ENCODE peak calls at places on chromosomes 1 and 21, in four cellular contexts. D is GM12878, F is K562, X is H1. T is an unnamed sample.

GRCh38 chr1:35561972-35562680 is 4.5 kb downstream of the NCDN start:
- DNase-seq in X (no peak), D (no peak), F (no peak), T (no peak)

GRCh38 chr1:93842750-93843500 is 36.1 kb downstream of the DNTTIP2 start:
- DNase-seq in X (no peak), F (no peak), D (no peak), T (no peak)

GRCh38 chr1:243979396-243979795 is 71.7 kb upstream of the ZBTB18 start:
- DNase-seq in X (no peak), D (no peak), F (peak), T (no peak)

GRCh38 chr1:39407496-39407888 is 83.9 kb upstream of the BMP8A start:
- DNase-seq in X (no peak), F (no peak), D (no peak), T (no peak)

GRCh38 chr1:25847929-25848328 is 11.3 kb downstream of the AUNIP start:
- DNase-seq in X (no peak), F (no peak), D (no peak), T (no peak)

GRCh38 chr1:246051909-246052518 is 455.1 kb downstream of the SMYD3 start:
- DNase-seq in D (no peak), X (no peak), F (no peak), T (no peak)

GRCh38 chr1:243253211-243253926 is 1.7 kb downstream of the CEP170 start:
- DNase-seq in F (no peak), D (no peak), X (no peak), T (peak)

GRCh38 chr1:61085191-61086086 is 3.1 kb downstream of the NFIA start:
- DNase-seq in D (no peak), X (no peak), F (no peak), T (no peak)

GRCh38 chr1:167797005-167797404 is 75.2 kb downstream of the MPZL1 start:
- DNase-seq in X (no peak), F (no peak), D (no peak), T (no peak)

GRCh38 chr1:193707271-193708015 is 521.0 kb upstream of the B3GALT2 start:
- DNase-seq in X (no peak), D (no peak), F (no peak), T (no peak)

GRCh38 chr1:170445096-170445495 is 86.9 kb upstream of the GORAB start:
- DNase-seq in D (no peak), F (no peak), X (no peak), T (no peak)

GRCh38 chr1:244075247-244075722 is 24.2 kb downstream of the ZBTB18 start:
- DNase-seq in F (no peak), D (no peak), X (peak), T (no peak)

GRCh38 chr1:167375949-167376348 is 142.4 kb downstream of the CD247 start:
- DNase-seq in D (no peak), X (no peak), F (no peak), T (no peak)

GRCh38 chr1:184257873-184258272 is 129.0 kb upstream of the C1orf21 start:
- DNase-seq in D (no peak), X (no peak), F (no peak), T (no peak)

GRCh38 chr21:33157303-33157702 is 72.4 kb upstream of the IFNAR2 start:
- DNase-seq in X (no peak), F (no peak), D (no peak), T (no peak)

GRCh38 chr1:37673920-37674319 is 18.4 kb upstream of the CDCA8 start:
- DNase-seq in F (peak), X (no peak), D (no peak), T (no peak)

GRCh38 chr1:62045579-62045978 is 149.1 kb upstream of the L1TD1 start:
- DNase-seq in D (no peak), F (peak), X (no peak), T (no peak)

GRCh38 chr1:64934115-64934880 is 32.1 kb downstream of the JAK1 start:
- DNase-seq in D (no peak), F (no peak), X (no peak), T (peak)

GRCh38 chr1:201582261-201582951 is 43.5 kb downstream of the NAV1 start:
- DNase-seq in F (peak), D (no peak), X (no peak), T (no peak)

GRCh38 chr1:39129514-39129913 is 75.0 kb upstream of the MACF1 start:
- DNase-seq in D (no peak), F (no peak), X (no peak), T (no peak)

GRCh38 chr1:61050541-61051454 is 31.6 kb upstream of the NFIA start:
- DNase-seq in X (peak), F (peak), D (no peak), T (no peak)

GRCh38 chr21:38984982-38985422 is 179.3 kb downstream of the ETS2 start:
- DNase-seq in X (no peak), D (no peak), F (no peak), T (no peak)

GRCh38 chr1:221711156-221711577 is 30.7 kb downstream of the DUSP10 start:
- DNase-seq in X (no peak), F (no peak), D (no peak), T (no peak)

GRCh38 chr21:34589511-34590282 is 25.2 kb downstream of the RCAN1 start:
- DNase-seq in F (no peak), D (no peak), X (no peak), T (no peak)

GRCh38 chr1:47875831-47876586 is 121.2 kb downstream of the TRABD2B start:
- DNase-seq in D (peak), F (no peak), X (no peak), T (peak)

GRCh38 chr1:21383785-21384401 is 56.0 kb upstream of the NBPF3 start:
- DNase-seq in F (no peak), X (no peak), D (peak), T (no peak)

GRCh38 chr1:30694248-30695175 is 28.9 kb downstream of the MATN1 start:
- DNase-seq in X (no peak), F (no peak), D (no peak), T (no peak)

GRCh38 chr1:243705585-243705984 is 144.5 kb downstream of the AKT3 start:
- DNase-seq in F (no peak), X (no peak), D (no peak), T (no peak)

GRCh38 chr1:30284728-30285460 is 438.5 kb downstream of the MATN1 start:
- DNase-seq in X (peak), D (no peak), F (no peak), T (no peak)

GRCh38 chr1:198018529-198018928 is 101.4 kb downstream of the LHX9 start:
- DNase-seq in F (no peak), X (no peak), D (no peak), T (no peak)

GRCh38 chr1:9179450-9179849 is 50.5 kb upstream of the GPR157 start:
- DNase-seq in X (no peak), F (no peak), D (no peak), T (no peak)

GRCh38 chr1:98389809-98390208 is 271.7 kb upstream of the SNX7 start:
- DNase-seq in D (no peak), F (no peak), X (no peak), T (no peak)

GRCh38 chr1:118974641-118975040 is 13.5 kb downstream of the TBX15 start:
- DNase-seq in D (no peak), X (no peak), F (no peak), T (no peak)

GRCh38 chr1:66778266-66778665 is 22.8 kb downstream of the INSL5 start:
- DNase-seq in X (no peak), F (no peak), D (no peak), T (no peak)

GRCh38 chr1:227940791-227941241 is 6.9 kb downstream of the WNT9A start:
- DNase-seq in F (no peak), X (no peak), D (no peak), T (no peak)

DNA sequence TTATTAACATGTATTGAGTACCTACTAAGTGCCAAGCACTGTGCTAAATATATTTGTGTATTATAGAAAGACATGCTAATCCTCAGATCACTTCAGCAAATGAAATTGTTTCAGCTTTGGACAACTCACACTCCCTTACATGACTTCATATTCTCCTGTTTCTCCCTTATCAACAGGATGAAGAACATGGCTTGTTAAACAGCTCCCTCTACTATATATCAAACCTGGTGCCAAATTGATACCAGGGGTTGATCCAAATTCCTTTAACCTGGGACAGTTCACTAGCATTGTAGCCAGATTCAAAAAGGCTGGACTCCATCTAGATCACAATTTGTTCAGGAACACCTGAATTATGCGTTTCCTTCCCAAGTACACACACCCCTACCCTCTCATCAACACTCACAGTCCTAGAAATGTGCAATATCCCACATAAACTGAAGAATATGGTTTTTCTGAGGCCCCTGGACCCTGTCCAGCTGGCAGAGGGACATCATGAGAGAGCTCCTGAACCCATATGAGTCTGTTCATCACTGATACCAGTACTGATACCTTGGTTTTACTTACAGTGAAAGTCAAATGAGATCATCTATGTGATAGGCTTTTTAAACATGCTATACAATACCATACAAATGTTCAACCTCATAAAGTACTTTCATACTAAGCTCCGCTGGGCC is 47.0 kb upstream of the PALMD start:
- DNase-seq in D (no peak), X (no peak), F (peak), T (no peak)
- TF ChIP-seq BRCA1 in D (no peak), X (no peak), F (no peak), T (no peak)

GRCh38 chr1:158146165-158146564 is 34.5 kb upstream of the CD1D start:
- DNase-seq in F (no peak), D (no peak), X (no peak), T (no peak)
- TF ChIP-seq BRCA1 in F (no peak), D (no peak), X (no peak), T (no peak)

GRCh38 chr1:1091344-1092148 is 17.4 kb upstream of the RNF223 start:
- DNase-seq in X (peak), F (peak), D (no peak), T (no peak)
- TF ChIP-seq BRCA1 in X (no peak), F (no peak), D (no peak), T (no peak)

GRCh38 chr21:41211041-41211426 is 43.1 kb downstream of the BACE2 start:
- DNase-seq in F (no peak), D (no peak), X (no peak), T (no peak)
- TF ChIP-seq BRCA1 in F (no peak), D (no peak), X (no peak), T (no peak)

GRCh38 chr1:5980314-5981008 is 11.8 kb downstream of the NPHP4 start:
- DNase-seq in D (no peak), F (peak), X (peak), T (no peak)
- TF ChIP-seq BRCA1 in D (no peak), F (peak), X (no peak), T (no peak)

GRCh38 chr1:27427329-27427728 is 34.9 kb downstream of the GPR3 start:
- DNase-seq in X (no peak), D (no peak), F (no peak), T (no peak)

GRCh38 chr1:27427836-27428315 is 35.5 kb downstream of the GPR3 start:
- DNase-seq in F (no peak), X (no peak), D (no peak), T (peak)

GRCh38 chr1:27430903-27431653 is 38.7 kb downstream of the GPR3 start:
- DNase-seq in X (no peak), F (no peak), D (no peak), T (no peak)

GRCh38 chr1:27429029-27429425 is 36.6 kb downstream of the GPR3 start:
- DNase-seq in F (no peak), X (no peak), D (no peak), T (no peak)

DNA sequence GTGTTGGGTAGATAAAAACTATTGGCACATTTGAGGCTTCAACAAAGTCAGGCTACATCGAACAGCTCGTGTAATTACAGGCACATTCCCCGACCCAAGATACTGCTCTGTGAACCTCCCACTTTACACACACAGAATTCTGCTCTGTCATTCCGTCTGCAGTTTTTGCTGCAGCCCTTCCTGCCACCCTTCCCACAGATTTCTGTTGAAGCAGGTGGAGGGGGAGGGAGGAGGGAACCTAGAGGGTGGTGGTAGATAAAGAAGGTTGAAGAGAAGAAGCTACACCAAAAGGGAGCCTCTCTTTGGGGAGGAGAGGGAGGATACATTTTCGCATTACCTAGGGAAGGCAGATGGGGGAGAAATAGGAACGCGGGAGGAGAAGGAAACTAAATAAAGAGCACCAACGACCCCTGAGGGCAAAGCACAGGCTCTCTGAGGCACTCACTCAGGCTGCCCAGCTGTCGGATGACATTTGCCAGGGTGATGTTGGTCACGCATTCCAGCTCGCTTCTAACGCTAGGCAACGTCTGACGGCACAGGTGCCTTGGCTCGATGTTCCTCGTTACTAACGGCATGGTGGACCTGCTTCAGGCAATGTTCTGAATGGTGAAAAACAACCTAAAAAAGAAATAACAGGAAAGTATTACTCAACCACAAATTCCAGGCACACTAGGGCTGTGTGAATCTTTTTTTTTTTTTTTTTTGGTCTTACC is 36.0 kb downstream of the GPR3 start:
- DNase-seq in F (peak), D (no peak), X (no peak), T (no peak)
- TF ChIP-seq BRCA1 in F (no peak), D (no peak), X (no peak), T (no peak)

DNA sequence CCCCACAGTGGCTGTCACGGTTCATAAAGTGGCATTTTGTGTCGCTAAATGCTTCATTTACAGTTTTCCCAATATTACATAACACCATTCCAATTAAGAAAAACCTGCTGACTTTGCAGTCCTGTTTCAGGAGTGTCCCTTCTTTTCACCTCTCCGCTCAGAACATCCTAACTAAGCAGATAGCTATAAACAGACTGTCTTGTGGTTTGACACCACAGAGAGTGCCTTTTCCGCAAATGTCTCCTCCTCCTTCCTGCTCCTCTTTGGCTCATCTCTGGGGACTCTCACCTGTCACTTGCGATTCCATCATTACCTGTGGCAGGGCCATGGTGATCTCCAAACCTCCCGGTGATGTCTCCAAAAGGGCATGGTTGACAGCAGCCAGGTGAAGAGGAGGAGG is 119.0 kb downstream of the CNIH3 start:
- DNase-seq in X (no peak), F (no peak), D (peak), T (no peak)
- TF ChIP-seq BRCA1 in X (no peak), F (no peak), D (no peak), T (no peak)

T was measured in HepG2.